ENCODE peak calls at places on chromosomes 16 and 17, in seven cellular contexts. D is ovary; X is right atrium auricular region; G is body of pancreas; W is tibial nerve; H is fibroblast of lung; A is CD8-positive, alpha-beta T cell. E is an unnamed sample. For H3K27me3, the result is how much of the 10 kb centered on the place peaks cover.

GRCh38 chr17:78600181-78600651 is 23.0 kb upstream of the DNAH17 start:
- DNase-seq in D (no peak), X (no peak), G (no peak), W (no peak), H (peak), A (no peak), E (no peak)

GRCh38 chr16:2967721-2968161 is 1.4 kb upstream of the PAQR4 start:
- DNase-seq in D (no peak), X (no peak), G (no peak), W (no peak), H (no peak), A (peak), E (no peak)

GRCh38 chr16:74448990-74449389 is 27.7 kb upstream of the CLEC18B start:
- DNase-seq in D (peak), X (peak), G (peak), W (peak), H (peak), A (no peak), E (no peak)

GRCh38 chr16:84848991-84849634 is 29.3 kb downstream of the CRISPLD2 start:
- DNase-seq in D (no peak), X (no peak), G (no peak), W (no peak), H (no peak), A (no peak), E (no peak)

GRCh38 chr16:85856585-85856984 is 42.4 kb upstream of the IRF8 start:
- DNase-seq in D (no peak), X (no peak), G (no peak), W (no peak), H (no peak), A (no peak), E (peak)

GRCh38 chr16:534089-534635 is 6.7 kb downstream of the CAPN15 start:
- DNase-seq in D (no peak), X (no peak), G (peak), W (no peak), H (no peak), A (no peak), E (no peak)

GRCh38 chr17:34300652-34301390 is 15.3 kb downstream of the CCL11 start:
- DNase-seq in D (no peak), X (no peak), G (no peak), W (no peak), H (no peak), A (no peak), E (no peak)

GRCh38 chr17:38572292-38572664 is 33.5 kb downstream of the SRCIN1 start:
- DNase-seq in D (no peak), X (no peak), G (no peak), W (no peak), H (no peak), A (no peak), E (no peak)

GRCh38 chr17:38715216-38715943 is 10.3 kb downstream of the MLLT6 start:
- DNase-seq in D (no peak), X (no peak), G (no peak), W (no peak), H (no peak), A (no peak), E (no peak)

GRCh38 chr16:66844009-66844341 is 239 bp upstream of the CA7 start:
- DNase-seq in D (no peak), X (no peak), G (no peak), W (no peak), H (no peak), A (no peak), E (no peak)
- H3K4me3 ChIP-seq in D (no peak), X (peak), G (no peak), W (peak), H (no peak), A (no peak), E (peak)

DNA sequence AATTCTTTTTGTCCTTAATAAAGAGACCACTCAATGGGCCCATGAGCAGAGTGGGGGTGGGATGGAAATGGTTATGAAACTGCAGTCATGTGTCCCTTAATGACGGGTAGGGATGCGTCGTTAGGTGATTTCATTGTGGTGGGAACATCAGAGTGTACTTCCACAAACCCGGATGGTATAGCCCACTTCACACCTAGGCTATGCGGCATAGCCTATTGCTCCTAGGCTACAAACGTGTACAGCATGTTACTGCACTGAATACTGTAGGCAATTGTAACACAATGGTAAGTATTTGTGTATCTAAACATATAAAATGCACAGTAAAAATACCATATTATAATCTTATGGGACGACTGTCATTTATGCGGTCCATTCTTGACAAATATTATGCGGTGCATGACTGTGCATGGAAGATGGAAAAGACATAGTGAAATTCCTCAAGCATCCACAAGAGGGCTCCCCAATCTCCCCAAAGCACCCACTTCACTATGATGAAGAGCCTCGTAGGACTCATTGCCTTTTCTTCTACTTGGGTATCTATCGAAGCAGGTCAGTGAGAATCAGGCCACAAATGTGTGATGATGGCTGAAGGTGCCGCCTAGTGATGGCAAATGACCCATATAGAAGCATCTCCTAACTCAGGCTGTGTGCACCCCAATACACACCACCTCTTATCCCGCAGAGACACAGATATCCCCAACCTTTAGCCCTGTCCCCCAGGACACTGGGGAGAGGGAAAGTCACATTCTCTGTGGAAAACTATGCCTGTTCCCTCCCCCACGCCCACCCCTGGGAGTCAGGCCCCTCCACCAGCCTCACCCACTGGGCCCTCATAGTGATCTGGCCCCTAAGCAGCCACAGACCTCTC is 43.5 kb downstream of the TBX21 start:
- DNase-seq in D (no peak), X (no peak), G (peak), W (no peak), H (peak), A (peak), E (peak)
- H3K27me3 ChIP-seq in D (under half), X (under half), G (under half), W (under half), H (under half), A (under half), E (half or more)

DNA sequence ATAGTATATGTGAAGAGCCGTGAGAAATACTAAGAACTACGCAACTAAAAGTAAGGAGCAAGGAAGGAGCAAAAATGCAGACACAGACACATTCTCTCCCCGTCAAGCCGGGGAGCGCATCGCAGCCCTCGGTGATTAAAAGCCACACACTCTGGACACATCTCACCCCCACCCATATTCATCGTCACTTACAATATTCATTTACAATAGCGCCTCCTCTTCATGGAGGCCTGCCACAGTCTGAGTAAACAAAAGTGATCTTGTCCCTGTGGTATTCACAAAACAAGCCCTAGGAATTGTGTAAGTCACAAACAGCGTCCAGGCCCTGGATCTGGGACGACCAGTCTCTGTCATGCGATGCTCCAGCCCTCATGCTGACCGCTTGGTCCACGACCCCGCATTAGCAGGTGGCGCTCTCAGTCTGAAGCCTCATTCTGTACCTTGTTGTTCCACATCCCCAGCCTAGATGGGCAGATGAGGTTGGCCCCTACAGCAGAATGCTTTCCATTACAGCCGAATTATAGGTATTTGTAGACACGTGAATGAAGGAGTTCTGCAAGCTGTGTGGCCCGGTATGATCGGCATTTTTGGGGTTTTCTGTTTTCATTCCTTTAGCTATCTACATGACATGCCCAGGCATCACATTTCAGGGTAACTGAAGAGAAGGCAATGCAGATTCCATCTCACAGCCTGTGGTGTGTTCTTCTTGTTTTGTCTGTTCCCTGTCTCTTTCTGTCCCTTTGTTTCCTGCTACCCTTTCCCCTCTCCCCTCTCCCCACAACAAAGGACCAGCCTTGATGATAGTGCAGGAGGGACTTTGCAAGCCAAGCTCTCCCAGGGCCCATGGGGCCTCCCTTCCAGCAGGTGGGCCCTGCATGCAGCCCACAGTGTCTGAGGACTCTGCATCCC is 207.1 kb downstream of the RPTOR start:
- DNase-seq in D (no peak), X (no peak), G (no peak), W (no peak), H (peak), A (no peak), E (no peak)
- H3K4me3 ChIP-seq in D (no peak), X (no peak), G (no peak), W (no peak), H (no peak), A (no peak), E (no peak)

GRCh38 chr17:73278049-73278464 is 16.4 kb upstream of the CPSF4L start:
- DNase-seq in D (no peak), X (no peak), G (peak), W (no peak), H (no peak), A (no peak), E (no peak)
- H3K27me3 ChIP-seq in D (under half), X (under half), G (under half), W (under half), H (under half), A (under half), E (under half)

E was measured in endodermal cell.